ENCODE peak calls at places on chromosomes 6 and 20, in eight cellular contexts. G is colonic mucosa, V is ascending aorta, A is DND-41, J is keratinocyte, Z is left ventricle myocardium inferior, P is cardiac fibroblast, L is thoracic aorta. B is an unnamed sample.

GRCh38 chr20:973785-974194 is 28.3 kb downstream of the RSPO4 start:
- DNase-seq in G (peak; percentile 21), V (no peak), A (peak; percentile 25), J (peak; percentile 4), Z (no peak), P (peak; percentile 45), L (no peak), B (peak; percentile 61)

GRCh38 chr6:3457710-3458605 is 1.1 kb upstream of the SLC22A23 start:
- DNase-seq in G (peak; percentile 79), V (no peak), A (no peak), J (no peak), Z (no peak), P (no peak), L (no peak), B (peak; percentile 32)

GRCh38 chr6:108798672-108799355 is 49.4 kb upstream of the ARMC2 start:
- DNase-seq in G (no peak), V (no peak), A (peak; percentile 84), J (no peak), Z (peak; percentile 35), P (peak; percentile 45), L (no peak), B (peak; percentile 79)

GRCh38 chr20:58651823-58652605 is 931 bp downstream of the STX16 start:
- DNase-seq in G (peak; percentile 74), V (no peak), A (peak; percentile 84), J (no peak), Z (peak; percentile 39), P (peak; percentile 80), L (no peak), B (peak; percentile 69)

GRCh38 chr6:40379811-40380210 is 207.4 kb downstream of the LRFN2 start:
- DNase-seq in G (no peak), V (no peak), A (no peak), J (no peak), Z (no peak), P (no peak), L (no peak), B (no peak)

GRCh38 chr6:15065603-15066002 is 180.3 kb upstream of the JARID2 start:
- DNase-seq in G (no peak), V (no peak), A (no peak), J (no peak), Z (no peak), P (peak; percentile 27), L (no peak), B (no peak)

GRCh38 chr20:46688151-46689081 is 828 bp downstream of the TP53RK start:
- DNase-seq in G (no peak), V (no peak), A (no peak), J (no peak), Z (no peak), P (peak; percentile 52), L (no peak), B (no peak)

GRCh38 chr6:144158133-144158532 is 7.8 kb downstream of the STX11 start:
- DNase-seq in G (no peak), V (no peak), A (no peak), J (no peak), Z (peak; percentile 47), P (peak; percentile 97), L (no peak), B (no peak)

GRCh38 chr20:40689943-40690835 is 1.2 kb upstream of the MAFB start:
- DNase-seq in G (peak; percentile 90), V (no peak), A (peak; percentile 73), J (peak; percentile 52), Z (peak; percentile 93), P (peak; percentile 94), L (peak; percentile 60), B (peak; percentile 87)

GRCh38 chr20:2109425-2110210 is 8.0 kb downstream of the STK35 start:
- DNase-seq in G (peak; percentile 32), V (no peak), A (no peak), J (no peak), Z (peak; percentile 78), P (no peak), L (no peak), B (no peak)

GRCh38 chr6:91299544-91300491 is 712.9 kb upstream of the MAP3K7 start:
- DNase-seq in G (peak; percentile 27), V (no peak), A (no peak), J (no peak), Z (peak; percentile 17), P (peak; percentile 4), L (no peak), B (no peak)

GRCh38 chr20:10357974-10358373 is 76.0 kb downstream of the MKKS start:
- DNase-seq in G (no peak), V (no peak), A (no peak), J (no peak), Z (no peak), P (peak; percentile 41), L (no peak), B (no peak)

GRCh38 chr6:149423946-149424440 is 23.9 kb downstream of the SUMO4 start:
- DNase-seq in G (no peak), V (no peak), A (no peak), J (no peak), Z (no peak), P (no peak), L (no peak), B (no peak)

GRCh38 chr6:114096553-114097172 is 125.7 kb upstream of the HDAC2 start:
- DNase-seq in G (no peak), V (no peak), A (peak; percentile 10), J (no peak), Z (no peak), P (peak; percentile 57), L (no peak), B (no peak)

GRCh38 chr20:19921349-19921793 is 95.8 kb upstream of the NAA20 start:
- DNase-seq in G (no peak), V (no peak), A (no peak), J (no peak), Z (peak; percentile 39), P (no peak), L (no peak), B (no peak)
- TF ChIP-seq CTCF in G (no peak), V (no peak), A (no peak), J (peak; percentile 39), Z (no peak), P (no peak), L (no peak), B (no peak)

GRCh38 chr6:23031986-23032385 is 462.6 kb downstream of the HDGFL1 start:
- DNase-seq in G (no peak), V (no peak), A (no peak), J (no peak), Z (no peak), P (peak; percentile 10), L (no peak), B (no peak)
- TF ChIP-seq CTCF in G (no peak), V (no peak), A (no peak), J (no peak), Z (no peak), P (no peak), L (no peak), B (no peak)

DNA sequence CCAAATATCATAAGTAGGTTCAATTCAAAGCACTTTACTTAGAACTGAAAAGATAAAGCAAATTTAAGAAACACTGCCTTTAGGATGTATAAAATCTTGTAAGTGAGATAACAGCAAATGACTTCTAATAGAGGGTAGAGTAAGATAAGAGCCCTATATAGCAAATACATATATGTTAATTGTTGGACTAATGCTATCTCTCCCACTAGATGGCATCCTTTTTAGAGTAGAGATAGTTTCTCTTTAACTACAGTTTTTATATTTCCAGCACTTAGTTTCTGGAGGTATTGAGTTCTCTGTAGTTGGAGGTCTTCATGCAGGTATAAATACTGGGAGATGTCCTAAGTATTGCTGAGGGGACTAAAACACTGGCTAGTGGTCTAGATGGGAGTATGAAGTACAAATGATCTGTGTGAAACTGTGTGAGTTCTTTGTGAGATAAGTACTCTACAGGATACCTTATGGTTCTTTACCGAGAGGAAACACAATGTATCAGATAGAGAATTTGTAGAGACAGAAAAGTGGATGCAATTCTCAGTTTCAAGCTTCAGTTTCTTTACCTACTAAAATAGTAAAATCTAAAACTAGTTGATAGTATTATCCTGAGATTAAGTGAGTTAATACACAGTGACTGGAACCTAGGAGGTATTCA is 399.3 kb downstream of the KHDRBS2 start:
- DNase-seq in G (no peak), V (no peak), A (no peak), J (no peak), Z (no peak), P (no peak), L (no peak), B (no peak)
- TF ChIP-seq CTCF in G (no peak), V (no peak), A (peak; percentile 25), J (no peak), Z (no peak), P (no peak), L (no peak), B (no peak)

GRCh38 chr6:53680489-53680888 is 14.9 kb upstream of the KLHL31 start:
- DNase-seq in G (no peak), V (no peak), A (no peak), J (no peak), Z (no peak), P (no peak), L (no peak), B (no peak)

GRCh38 chr6:53682654-53683053 is 17.1 kb upstream of the KLHL31 start:
- DNase-seq in G (no peak), V (no peak), A (no peak), J (no peak), Z (no peak), P (no peak), L (no peak), B (no peak)

DNA sequence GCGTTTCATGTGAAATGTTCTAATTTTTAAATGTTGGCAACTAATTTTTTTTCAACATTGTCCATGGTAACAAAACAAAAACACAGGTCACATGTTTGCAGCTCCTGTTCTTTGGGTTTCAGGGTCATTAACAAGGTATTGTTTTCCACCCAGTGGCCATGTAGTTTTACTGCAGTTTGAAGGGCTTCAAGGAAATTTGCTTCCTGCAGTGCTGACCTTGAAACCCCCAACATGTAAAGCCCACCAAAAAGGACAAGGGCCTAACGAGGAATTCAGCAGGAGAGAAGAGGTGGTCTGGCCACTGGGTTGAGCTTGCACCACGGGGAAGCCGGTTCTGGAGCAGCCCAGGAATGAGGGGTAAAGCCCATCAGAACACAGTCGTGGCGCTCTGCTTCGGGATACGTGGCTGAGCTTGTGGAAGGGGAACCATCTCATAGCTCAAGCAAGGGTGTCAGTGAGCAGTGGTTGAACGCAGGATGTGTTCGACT is 13.9 kb upstream of the KLHL31 start:
- DNase-seq in G (no peak), V (no peak), A (peak; percentile 9), J (no peak), Z (no peak), P (peak; percentile 61), L (no peak), B (no peak)
- TF ChIP-seq CTCF in G (peak; percentile 18), V (no peak), A (peak; percentile 60), J (peak; percentile 43), Z (peak; percentile 62), P (peak; percentile 52), L (no peak), B (no peak)

DNA sequence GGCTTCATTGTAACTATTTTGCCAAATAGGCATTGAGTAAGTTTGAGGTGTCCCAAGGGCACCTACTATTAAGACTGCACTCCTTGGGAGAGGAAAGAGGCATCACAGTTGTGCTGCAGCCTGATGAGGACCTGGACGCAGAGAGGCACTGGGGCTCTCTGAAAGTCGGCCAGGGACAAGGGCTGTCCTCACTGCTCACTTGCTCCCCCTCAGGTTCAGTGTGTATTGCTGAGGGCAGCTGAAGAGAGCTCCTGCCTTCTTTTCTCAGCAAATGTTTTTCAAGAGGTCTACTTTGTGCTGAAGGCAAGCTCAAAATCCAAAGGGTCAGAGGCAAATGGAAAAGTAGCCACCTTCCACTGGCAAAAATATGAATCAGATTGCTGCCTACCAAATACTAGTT is 331.8 kb downstream of the RIMS1 start:
- DNase-seq in G (no peak), V (no peak), A (no peak), J (no peak), Z (no peak), P (peak; percentile 34), L (no peak), B (peak; percentile 2)
- TF ChIP-seq CTCF in G (peak; percentile 10), V (no peak), A (no peak), J (peak; percentile 69), Z (no peak), P (peak; percentile 71), L (no peak), B (no peak)

B was measured in activated CD8-positive, alpha-beta T cell treated with anti-CD3 and anti-CD28 coated beads for 36 hours.